ENCODE peak calls at places on chromosome 1, in seven cellular contexts. Q, F, X, O, U, H and M are unnamed samples.

GRCh38 chr1:201637282-201638076 is 98.6 kb downstream of the NAV1 start:
- DNase-seq in Q (no peak), F (no peak), X (no peak), O (no peak), U (no peak), H (no peak), M (no peak)

GRCh38 chr1:98088361-98088760 is 167.5 kb upstream of the DPYD start:
- DNase-seq in Q (no peak), F (no peak), X (no peak), O (no peak), U (no peak), H (no peak), M (no peak)

GRCh38 chr1:43978551-43979260 is at the start of gene B4GALT2:
- DNase-seq in Q (peak), F (peak), X (no peak), O (peak), U (no peak), H (peak), M (peak)

GRCh38 chr1:204261746-204262505 is 48.1 kb upstream of the GOLT1A start:
- DNase-seq in Q (no peak), F (no peak), X (no peak), O (no peak), U (peak), H (no peak), M (no peak)

GRCh38 chr1:40421694-40422384 is 28.4 kb upstream of the ZFP69B start:
- DNase-seq in Q (no peak), F (no peak), X (peak), O (no peak), U (no peak), H (no peak), M (no peak)

GRCh38 chr1:193754732-193755427 is 568.5 kb upstream of the B3GALT2 start:
- DNase-seq in Q (no peak), F (no peak), X (no peak), O (peak), U (no peak), H (no peak), M (no peak)

GRCh38 chr1:37726746-37727145 is 34.4 kb downstream of the CDCA8 start:
- DNase-seq in Q (no peak), F (no peak), X (no peak), O (no peak), U (no peak), H (no peak), M (no peak)

GRCh38 chr1:26858891-26859630 is 3.9 kb upstream of the SFN start:
- DNase-seq in Q (no peak), F (no peak), X (no peak), O (no peak), U (no peak), H (no peak), M (no peak)

GRCh38 chr1:67149179-67149770 is 14.5 kb upstream of the C1orf141 start:
- DNase-seq in Q (no peak), F (peak), X (peak), O (peak), U (peak), H (peak), M (peak)

GRCh38 chr1:28871631-28872401 is 42.6 kb upstream of the EPB41 start:
- DNase-seq in Q (no peak), F (no peak), X (no peak), O (no peak), U (no peak), H (no peak), M (no peak)

GRCh38 chr1:166007176-166007575 is 159.6 kb downstream of the FAM78B start:
- DNase-seq in Q (no peak), F (no peak), X (no peak), O (no peak), U (no peak), H (no peak), M (no peak)

GRCh38 chr1:112904071-112904830 is 51.7 kb downstream of the SLC16A1 start:
- DNase-seq in Q (no peak), F (peak), X (no peak), O (peak), U (peak), H (peak), M (peak)

GRCh38 chr1:241079018-241079417 is 278.0 kb downstream of the RGS7 start:
- DNase-seq in Q (no peak), F (no peak), X (no peak), O (no peak), U (no peak), H (no peak), M (no peak)

GRCh38 chr1:162236201-162236600 is 140.5 kb downstream of the SPATA46 start:
- DNase-seq in Q (no peak), F (no peak), X (no peak), O (no peak), U (no peak), H (no peak), M (no peak)

GRCh38 chr1:196027127-196027526 is 581.1 kb downstream of the KCNT2 start:
- DNase-seq in Q (no peak), F (no peak), X (no peak), O (no peak), U (no peak), H (no peak), M (no peak)

GRCh38 chr1:44584167-44584566 is 90.1 kb downstream of the TMEM53 start:
- DNase-seq in Q (no peak), F (no peak), X (no peak), O (peak), U (no peak), H (peak), M (no peak)

GRCh38 chr1:33272930-33273329 is 16.6 kb downstream of the ZNF362 start:
- DNase-seq in Q (no peak), F (no peak), X (no peak), O (no peak), U (no peak), H (no peak), M (no peak)

GRCh38 chr1:25083481-25084345 is 148.6 kb downstream of the SYF2 start:
- DNase-seq in Q (no peak), F (no peak), X (no peak), O (peak), U (no peak), H (no peak), M (no peak)

GRCh38 chr1:158049867-158050266 is 56.4 kb downstream of the KIRREL1 start:
- DNase-seq in Q (no peak), F (no peak), X (no peak), O (no peak), U (no peak), H (no peak), M (no peak)

GRCh38 chr1:208511242-208511860 is 267.2 kb upstream of the PLXNA2 start:
- DNase-seq in Q (no peak), F (no peak), X (no peak), O (no peak), U (no peak), H (no peak), M (no peak)

GRCh38 chr1:182332256-182332655 is 59.3 kb downstream of the GLUL start:
- DNase-seq in Q (no peak), F (no peak), X (no peak), O (no peak), U (no peak), H (no peak), M (no peak)

GRCh38 chr1:44543064-44543815 is 131.0 kb downstream of the TMEM53 start:
- DNase-seq in Q (peak), F (no peak), X (no peak), O (peak), U (no peak), H (no peak), M (no peak)

GRCh38 chr1:16012590-16013219 is 5.1 kb downstream of the HSPB7 start:
- DNase-seq in Q (peak), F (peak), X (peak), O (peak), U (peak), H (no peak), M (peak)

GRCh38 chr1:220691039-220691684 is 999 bp downstream of the C1orf115 start:
- DNase-seq in Q (no peak), F (no peak), X (no peak), O (no peak), U (no peak), H (no peak), M (no peak)

GRCh38 chr1:7455796-7456568 is 315.1 kb upstream of the VAMP3 start:
- DNase-seq in Q (no peak), F (no peak), X (no peak), O (peak), U (no peak), H (no peak), M (no peak)